ENCODE peak calls at places on chromosomes 6 and 20, in six cellular contexts. D is HCT116, H is right atrium auricular region, Y is A549, J is heart left ventricle, C is fibroblast of lung. E is an unnamed sample.

GRCh38 chr6:353642-354614 is 37.6 kb upstream of the IRF4 start:
- DNase-seq in D (no peak), H (no peak), Y (no peak), J (no peak), C (no peak), E (no peak)

GRCh38 chr20:44104807-44105517 is 82.0 kb downstream of the JPH2 start:
- DNase-seq in D (no peak), H (no peak), Y (no peak), J (no peak), C (peak; percentile 66), E (no peak)

GRCh38 chr6:113306552-113307145 is 550.5 kb upstream of the MARCKS start:
- DNase-seq in D (peak; percentile 56), H (peak; percentile 62), Y (peak; percentile 0), J (peak; percentile 63), C (peak; percentile 18), E (no peak)

GRCh38 chr6:157806496-157807215 is 16.4 kb upstream of the SNX9 start:
- DNase-seq in D (no peak), H (no peak), Y (no peak), J (no peak), C (peak; percentile 25), E (no peak)

GRCh38 chr6:151551223-151551857 is 57.5 kb downstream of the CCDC170 start:
- DNase-seq in D (no peak), H (no peak), Y (no peak), J (no peak), C (no peak), E (no peak)

GRCh38 chr6:37314803-37315515 is 38.8 kb upstream of the RNF8 start:
- DNase-seq in D (peak; percentile 7), H (no peak), Y (peak; percentile 22), J (no peak), C (peak; percentile 60), E (no peak)

GRCh38 chr6:7112741-7113313 is 5.1 kb downstream of the RREB1 start:
- DNase-seq in D (no peak), H (no peak), Y (no peak), J (no peak), C (no peak), E (no peak)

GRCh38 chr6:2959909-2960719 is 11.3 kb downstream of the SERPINB6 start:
- DNase-seq in D (no peak), H (no peak), Y (no peak), J (no peak), C (peak; percentile 55), E (no peak)

GRCh38 chr20:39210331-39211074 is 248.4 kb downstream of the DHX35 start:
- DNase-seq in D (no peak), H (no peak), Y (no peak), J (no peak), C (no peak), E (no peak)

GRCh38 chr20:49594143-49594928 is 26.4 kb upstream of the PTGIS start:
- DNase-seq in D (no peak), H (peak; percentile 91), Y (no peak), J (peak; percentile 70), C (peak; percentile 91), E (no peak)

GRCh38 chr6:90194371-90194841 is 102.2 kb downstream of the BACH2 start:
- DNase-seq in D (no peak), H (no peak), Y (no peak), J (no peak), C (peak; percentile 90), E (no peak)

GRCh38 chr6:56350857-56351256 is 103.5 kb upstream of the COL21A1 start:
- DNase-seq in D (no peak), H (no peak), Y (no peak), J (no peak), C (no peak), E (no peak)

GRCh38 chr6:14200047-14200446 is 82.5 kb downstream of the CD83 start:
- DNase-seq in D (no peak), H (no peak), Y (no peak), J (no peak), C (peak; percentile 73), E (no peak)

GRCh38 chr6:74891358-74891811 is 314.5 kb downstream of the COL12A1 start:
- DNase-seq in D (no peak), H (no peak), Y (no peak), J (no peak), C (peak; percentile 98), E (no peak)

GRCh38 chr6:14818422-14818884 is 427.4 kb upstream of the JARID2 start:
- DNase-seq in D (no peak), H (no peak), Y (no peak), J (no peak), C (no peak), E (no peak)

GRCh38 chr20:9485614-9486325 is 28.6 kb upstream of the LAMP5 start:
- DNase-seq in D (no peak), H (no peak), Y (no peak), J (no peak), C (no peak), E (no peak)

GRCh38 chr6:14713561-14713960 is 532.3 kb upstream of the JARID2 start:
- DNase-seq in D (no peak), H (no peak), Y (no peak), J (no peak), C (no peak), E (no peak)

GRCh38 chr20:49325981-49326380 is 48.1 kb upstream of the ZNFX1 start:
- DNase-seq in D (no peak), H (no peak), Y (no peak), J (no peak), C (no peak), E (no peak)

GRCh38 chr20:21801193-21801592 is 95.7 kb downstream of the PAX1 start:
- DNase-seq in D (no peak), H (no peak), Y (no peak), J (no peak), C (no peak), E (no peak)

GRCh38 chr20:56111951-56112730 is 106.8 kb upstream of the CBLN4 start:
- DNase-seq in D (no peak), H (no peak), Y (no peak), J (no peak), C (no peak), E (no peak)

GRCh38 chr6:13787146-13787545 is 27.2 kb downstream of the MCUR1 start:
- DNase-seq in D (no peak), H (no peak), Y (no peak), J (no peak), C (no peak), E (no peak)

GRCh38 chr20:51447765-51448148 is 94.8 kb downstream of the NFATC2 start:
- DNase-seq in D (no peak), H (no peak), Y (no peak), J (no peak), C (no peak), E (no peak)

GRCh38 chr20:10671850-10672578 is 1.8 kb downstream of the JAG1 start:
- DNase-seq in D (no peak), H (peak; percentile 83), Y (no peak), J (peak; percentile 89), C (peak; percentile 72), E (no peak)

GRCh38 chr6:107489636-107490567 is at the start of gene SOBP:
- DNase-seq in D (no peak), H (peak; percentile 66), Y (peak; percentile 36), J (peak; percentile 85), C (peak; percentile 53), E (no peak)

GRCh38 chr6:142809947-142810346 is 135.0 kb downstream of the HIVEP2 start:
- DNase-seq in D (no peak), H (no peak), Y (no peak), J (no peak), C (no peak), E (no peak)

GRCh38 chr20:31652917-31653385 is 15.2 kb downstream of the COX4I2 start:
- DNase-seq in D (no peak), H (no peak), Y (no peak), J (no peak), C (peak; percentile 86), E (no peak)

GRCh38 chr6:16229710-16230109 is 8.7 kb upstream of the GMPR start:
- DNase-seq in D (no peak), H (no peak), Y (no peak), J (no peak), C (no peak), E (no peak)

GRCh38 chr20:12371955-12372354 is 454.3 kb downstream of the BTBD3 start:
- DNase-seq in D (no peak), H (no peak), Y (no peak), J (no peak), C (no peak), E (no peak)

GRCh38 chr6:40719671-40720374 is 132.7 kb upstream of the LRFN2 start:
- DNase-seq in D (no peak), H (no peak), Y (no peak), J (no peak), C (peak; percentile 46), E (no peak)

GRCh38 chr6:152435816-152436215 is 201.3 kb downstream of the SYNE1 start:
- DNase-seq in D (no peak), H (no peak), Y (no peak), J (no peak), C (no peak), E (no peak)

GRCh38 chr20:23050847-23051627 is 1.6 kb upstream of the THBD start:
- DNase-seq in D (peak; percentile 42), H (peak; percentile 88), Y (no peak), J (peak; percentile 91), C (peak; percentile 93), E (peak; percentile 66)
- H3K4me1 ChIP-seq in D (peaks cover 31% of the 10 kb centered on the region), H (no peaks in the 10 kb centered on the region), Y (peaks cover 29% of the 10 kb centered on the region), J (peaks cover 6% of the 10 kb centered on the region), C (no peaks in the 10 kb centered on the region), E (peaks cover 19% of the 10 kb centered on the region)

DNA sequence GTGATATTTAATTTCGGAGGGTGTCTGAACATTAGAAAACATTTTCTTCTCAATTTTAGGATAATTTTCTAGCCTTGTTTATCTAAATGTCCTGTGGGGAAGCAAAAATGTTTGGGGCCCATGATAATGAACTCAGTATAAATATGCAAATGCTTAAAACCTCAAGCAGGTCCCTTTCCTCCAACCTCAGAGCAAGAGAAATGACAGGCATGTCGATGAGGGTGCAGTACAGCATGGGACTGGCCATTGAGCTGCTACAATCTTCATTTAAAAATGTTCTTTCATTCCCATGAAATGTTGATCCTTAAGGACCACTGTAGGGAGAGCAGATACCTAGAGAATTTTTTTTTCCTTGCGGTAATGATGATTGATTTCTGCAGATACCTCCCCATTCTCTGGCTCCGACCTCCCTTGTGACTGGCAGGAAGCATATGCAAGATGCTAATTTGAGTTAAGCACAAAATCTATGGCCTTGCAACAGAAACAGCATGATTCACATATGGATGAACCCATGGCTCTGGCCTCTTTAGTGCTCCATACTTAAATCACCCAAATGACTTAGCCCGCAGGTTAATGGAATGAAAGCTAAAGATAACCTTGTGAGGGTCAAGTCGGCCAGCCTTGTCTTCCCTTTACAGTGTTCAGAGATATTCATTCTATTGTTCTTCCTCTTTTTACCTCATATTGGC is 243.4 kb downstream of the SOX4 start:
- DNase-seq in D (no peak), H (no peak), Y (no peak), J (no peak), C (no peak), E (no peak)
- H3K4me1 ChIP-seq in D (no peaks in the 10 kb centered on the region), H (no peaks in the 10 kb centered on the region), Y (no peaks in the 10 kb centered on the region), J (no peaks in the 10 kb centered on the region), C (no peaks in the 10 kb centered on the region), E (peaks cover 5% of the 10 kb centered on the region)

DNA sequence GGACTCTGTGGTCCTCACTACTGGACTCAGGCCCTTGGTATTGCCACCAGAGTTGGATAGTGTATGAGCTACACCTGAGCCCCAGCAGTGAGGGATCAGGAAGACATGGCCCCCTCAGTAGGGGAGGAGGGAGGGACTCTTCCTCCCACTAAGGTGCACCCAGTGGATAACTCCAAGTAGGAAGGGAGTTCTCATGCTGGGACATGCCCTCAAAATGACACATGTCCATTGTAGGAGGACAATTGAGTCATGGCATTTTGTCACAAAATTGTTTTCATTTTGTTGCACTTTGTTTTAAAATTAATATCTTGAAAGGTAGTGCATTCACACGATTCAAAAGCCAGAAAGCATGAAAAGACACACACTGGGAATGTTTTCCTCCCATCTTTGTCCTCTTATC is 127.2 kb downstream of the FOXO3 start:
- DNase-seq in D (no peak), H (no peak), Y (no peak), J (no peak), C (no peak), E (peak; percentile 23)
- H3K4me1 ChIP-seq in D (peaks cover 57% of the 10 kb centered on the region), H (no peaks in the 10 kb centered on the region), Y (peaks cover 11% of the 10 kb centered on the region), J (peaks cover 20% of the 10 kb centered on the region), C (peaks cover 24% of the 10 kb centered on the region), E (peaks cover 55% of the 10 kb centered on the region)

GRCh38 chr20:62923669-62924566 is 2.4 kb downstream of the DIDO1 start:
- DNase-seq in D (no peak), H (no peak), Y (no peak), J (no peak), C (no peak), E (no peak)
- H3K4me1 ChIP-seq in D (peaks cover 65% of the 10 kb centered on the region), H (no peaks in the 10 kb centered on the region), Y (peaks cover 51% of the 10 kb centered on the region), J (peaks cover 77% of the 10 kb centered on the region), C (peaks cover 19% of the 10 kb centered on the region), E (peaks cover 56% of the 10 kb centered on the region)

E was measured in keratinocyte.